ENCODE peak calls at places on chromosomes 5 and 9, in nine cellular contexts. G is heart left ventricle, A is body of pancreas, Z is IMR-90, C is stomach, E is thyroid gland, U is gastrocnemius medialis, X is HepG2, B is uterus. P is an unnamed sample.

GRCh38 chr9:33813712-33814641 is 3.0 kb upstream of the UBE2R2 start:
- DNase-seq in G (no peak), A (no peak), Z (peak), C (no peak), E (no peak), U (no peak), X (peak), B (no peak), P (peak)

GRCh38 chr5:76715484-76715733 is 517 bp upstream of the F2R start:
- DNase-seq in G (no peak), A (no peak), Z (no peak), C (no peak), E (no peak), U (no peak), X (no peak), B (no peak), P (no peak)

GRCh38 chr9:136899196-136899595 is 12.9 kb downstream of the TRAF2 start:
- DNase-seq in G (no peak), A (no peak), Z (no peak), C (peak), E (peak), U (no peak), X (no peak), B (no peak), P (no peak)

GRCh38 chr9:85743290-85744128 is 1.8 kb upstream of the AGTPBP1 start:
- DNase-seq in G (no peak), A (no peak), Z (peak), C (peak), E (no peak), U (no peak), X (peak), B (no peak), P (no peak)

GRCh38 chr9:113215142-113215541 is 5.9 kb downstream of the FKBP15 start:
- DNase-seq in G (no peak), A (no peak), Z (peak), C (no peak), E (no peak), U (no peak), X (peak), B (no peak), P (no peak)

GRCh38 chr5:125088522-125089105 is 342.2 kb upstream of the ZNF608 start:
- DNase-seq in G (no peak), A (no peak), Z (no peak), C (no peak), E (no peak), U (no peak), X (no peak), B (no peak), P (no peak)

GRCh38 chr9:99368341-99369326 is 146.6 kb downstream of the SEC61B start:
- DNase-seq in G (peak), A (peak), Z (peak), C (no peak), E (no peak), U (peak), X (no peak), B (peak), P (peak)

GRCh38 chr5:2019716-2020115 is 137.0 kb upstream of the IRX4 start:
- DNase-seq in G (no peak), A (no peak), Z (no peak), C (no peak), E (no peak), U (no peak), X (no peak), B (no peak), P (peak)

GRCh38 chr9:113587471-113588031 is 124.0 kb downstream of the RGS3 start:
- DNase-seq in G (peak), A (no peak), Z (peak), C (no peak), E (no peak), U (no peak), X (no peak), B (peak), P (no peak)

GRCh38 chr5:38556115-38556598 is 289 bp downstream of the LIFR start:
- DNase-seq in G (no peak), A (peak), Z (no peak), C (no peak), E (no peak), U (peak), X (no peak), B (no peak), P (no peak)

GRCh38 chr5:175700991-175701390 is 43.1 kb downstream of the HRH2 start:
- DNase-seq in G (no peak), A (no peak), Z (no peak), C (no peak), E (no peak), U (no peak), X (no peak), B (no peak), P (peak)

GRCh38 chr5:95817430-95817829 is 5.1 kb downstream of the GLRX start:
- DNase-seq in G (no peak), A (no peak), Z (peak), C (no peak), E (no peak), U (no peak), X (no peak), B (no peak), P (no peak)

GRCh38 chr5:118533166-118533565 is 455.2 kb downstream of the DTWD2 start:
- DNase-seq in G (no peak), A (no peak), Z (no peak), C (no peak), E (no peak), U (no peak), X (no peak), B (no peak), P (no peak)

GRCh38 chr5:88979244-88979643 is 96.3 kb upstream of the MEF2C start:
- DNase-seq in G (no peak), A (no peak), Z (peak), C (no peak), E (no peak), U (no peak), X (no peak), B (no peak), P (no peak)

GRCh38 chr5:130282044-130282443 is 377.8 kb downstream of the CHSY3 start:
- DNase-seq in G (no peak), A (no peak), Z (no peak), C (no peak), E (no peak), U (no peak), X (no peak), B (no peak), P (peak)

GRCh38 chr9:35661756-35662350 is 3.1 kb downstream of the ARHGEF39 start:
- DNase-seq in G (no peak), A (no peak), Z (no peak), C (no peak), E (no peak), U (no peak), X (peak), B (no peak), P (no peak)

GRCh38 chr5:179139111-179139935 is 79.2 kb downstream of the ZNF354C start:
- DNase-seq in G (no peak), A (no peak), Z (no peak), C (no peak), E (no peak), U (no peak), X (no peak), B (no peak), P (no peak)

GRCh38 chr5:140725799-140726471 is 25.7 kb downstream of the ZMAT2 start:
- DNase-seq in G (peak), A (peak), Z (peak), C (peak), E (peak), U (no peak), X (peak), B (peak), P (peak)

GRCh38 chr5:51382759-51383493 is at the start of gene ISL1:
- DNase-seq in G (no peak), A (peak), Z (peak), C (peak), E (peak), U (peak), X (no peak), B (no peak), P (no peak)

GRCh38 chr5:38616061-38616460 is 59.6 kb upstream of the LIFR start:
- DNase-seq in G (no peak), A (no peak), Z (no peak), C (no peak), E (no peak), U (no peak), X (no peak), B (no peak), P (no peak)

GRCh38 chr9:111994831-111995458 is 98.3 kb downstream of the UGCG start:
- DNase-seq in G (no peak), A (no peak), Z (no peak), C (no peak), E (no peak), U (no peak), X (no peak), B (no peak), P (no peak)

GRCh38 chr9:87792831-87793288 is 66.9 kb downstream of the CTSL start:
- DNase-seq in G (peak), A (peak), Z (peak), C (peak), E (no peak), U (peak), X (peak), B (peak), P (peak)

GRCh38 chr5:68343421-68343826 is 127.9 kb downstream of the PIK3R1 start:
- DNase-seq in G (peak), A (peak), Z (peak), C (peak), E (peak), U (peak), X (no peak), B (peak), P (no peak)

GRCh38 chr9:21856301-21857094 is 54.1 kb downstream of the MTAP start:
- DNase-seq in G (no peak), A (no peak), Z (peak), C (no peak), E (no peak), U (no peak), X (peak), B (no peak), P (no peak)

GRCh38 chr5:82165740-82166530 is 112.2 kb downstream of the RPS23 start:
- DNase-seq in G (peak), A (peak), Z (peak), C (peak), E (peak), U (peak), X (peak), B (peak), P (peak)

GRCh38 chr9:69121155-69122085 is 52.7 kb upstream of the TJP2 start:
- DNase-seq in G (peak), A (peak), Z (peak), C (peak), E (peak), U (no peak), X (peak), B (peak), P (peak)

GRCh38 chr9:16868706-16869105 is 1.8 kb downstream of the BNC2 start:
- DNase-seq in G (no peak), A (no peak), Z (peak), C (no peak), E (no peak), U (no peak), X (no peak), B (no peak), P (no peak)

GRCh38 chr5:94388773-94389514 is 229.5 kb downstream of the KIAA0825 start:
- DNase-seq in G (no peak), A (no peak), Z (no peak), C (no peak), E (no peak), U (no peak), X (no peak), B (no peak), P (no peak)

GRCh38 chr9:129823934-129824601 is at the start of gene TOR1A:
- DNase-seq in G (peak), A (peak), Z (peak), C (peak), E (peak), U (peak), X (peak), B (peak), P (peak)
- TF ChIP-seq POLR2A in G (no peak), A (peak), Z (peak), C (no peak), E (no peak), U (no peak), X (peak), B (peak), P (no peak)

GRCh38 chr5:142145106-142145900 is 36.7 kb downstream of the NDFIP1 start:
- DNase-seq in G (peak), A (peak), Z (peak), C (peak), E (peak), U (peak), X (peak), B (peak), P (peak)

GRCh38 chr5:142152383-142152730 is 43.8 kb downstream of the NDFIP1 start:
- DNase-seq in G (no peak), A (no peak), Z (peak), C (no peak), E (no peak), U (no peak), X (no peak), B (no peak), P (no peak)

GRCh38 chr5:142150431-142150830 is 41.9 kb downstream of the NDFIP1 start:
- DNase-seq in G (no peak), A (no peak), Z (no peak), C (no peak), E (no peak), U (no peak), X (no peak), B (no peak), P (no peak)

GRCh38 chr5:142151436-142152382 is 43.1 kb downstream of the NDFIP1 start:
- DNase-seq in G (peak), A (peak), Z (peak), C (peak), E (peak), U (no peak), X (peak), B (peak), P (peak)

DNA sequence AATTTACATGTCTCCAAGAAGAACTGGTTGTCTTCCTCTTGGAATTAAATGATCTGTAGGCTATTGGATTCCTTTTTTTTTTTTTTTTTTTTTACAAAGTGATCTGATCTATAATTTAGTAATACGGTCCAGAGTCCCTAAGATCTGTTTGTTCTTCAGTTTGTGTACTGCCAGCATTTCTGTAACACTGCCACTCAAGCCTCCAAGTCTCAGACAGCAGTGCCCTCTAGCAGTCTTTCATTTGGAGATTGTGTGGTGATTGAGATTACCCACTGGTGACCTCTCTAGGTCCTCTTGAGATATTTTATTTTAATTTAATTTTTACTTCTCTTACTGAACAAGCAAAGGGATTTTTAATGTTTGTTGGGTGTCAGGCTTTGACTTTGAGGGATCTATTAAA is 40.8 kb downstream of the NDFIP1 start:
- DNase-seq in G (no peak), A (no peak), Z (no peak), C (no peak), E (no peak), U (no peak), X (no peak), B (no peak), P (no peak)
- TF ChIP-seq CTCF in G (no peak), A (no peak), Z (no peak), C (no peak), E (no peak), U (no peak), X (no peak), B (no peak), P (no peak)

GRCh38 chr5:16464664-16465543 is 696 bp downstream of the ZNF622 start:
- DNase-seq in G (no peak), A (no peak), Z (no peak), C (no peak), E (no peak), U (no peak), X (no peak), B (no peak), P (no peak)
- TF ChIP-seq POLR2A in G (no peak), A (no peak), Z (no peak), C (no peak), E (no peak), U (no peak), X (no peak), B (no peak), P (no peak)

DNA sequence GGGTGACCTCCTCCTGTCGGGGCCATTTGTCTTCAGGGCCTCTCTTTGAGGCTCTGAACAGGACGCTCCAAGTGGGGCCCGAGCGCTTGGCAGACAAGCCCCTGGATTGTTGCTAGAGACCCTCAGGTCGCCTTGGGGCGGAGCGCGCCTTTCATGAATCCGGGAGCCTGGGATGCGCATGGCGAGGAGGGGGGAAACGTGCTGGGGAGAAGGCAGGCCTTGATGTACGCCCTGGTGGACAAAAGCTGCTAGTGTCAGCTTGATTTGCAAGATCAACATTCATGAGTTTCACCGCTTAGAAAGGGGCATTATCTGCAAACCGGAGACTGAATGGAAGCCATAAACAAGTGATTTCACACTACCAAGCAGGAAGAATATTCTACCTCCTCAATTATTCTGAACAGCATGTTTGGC is 226.3 kb downstream of the SMARCA2 start:
- DNase-seq in G (no peak), A (peak), Z (peak), C (no peak), E (peak), U (no peak), X (no peak), B (peak), P (no peak)
- TF ChIP-seq CTCF in G (peak), A (no peak), Z (peak), C (no peak), E (no peak), U (no peak), X (no peak), B (no peak), P (no peak)

DNA sequence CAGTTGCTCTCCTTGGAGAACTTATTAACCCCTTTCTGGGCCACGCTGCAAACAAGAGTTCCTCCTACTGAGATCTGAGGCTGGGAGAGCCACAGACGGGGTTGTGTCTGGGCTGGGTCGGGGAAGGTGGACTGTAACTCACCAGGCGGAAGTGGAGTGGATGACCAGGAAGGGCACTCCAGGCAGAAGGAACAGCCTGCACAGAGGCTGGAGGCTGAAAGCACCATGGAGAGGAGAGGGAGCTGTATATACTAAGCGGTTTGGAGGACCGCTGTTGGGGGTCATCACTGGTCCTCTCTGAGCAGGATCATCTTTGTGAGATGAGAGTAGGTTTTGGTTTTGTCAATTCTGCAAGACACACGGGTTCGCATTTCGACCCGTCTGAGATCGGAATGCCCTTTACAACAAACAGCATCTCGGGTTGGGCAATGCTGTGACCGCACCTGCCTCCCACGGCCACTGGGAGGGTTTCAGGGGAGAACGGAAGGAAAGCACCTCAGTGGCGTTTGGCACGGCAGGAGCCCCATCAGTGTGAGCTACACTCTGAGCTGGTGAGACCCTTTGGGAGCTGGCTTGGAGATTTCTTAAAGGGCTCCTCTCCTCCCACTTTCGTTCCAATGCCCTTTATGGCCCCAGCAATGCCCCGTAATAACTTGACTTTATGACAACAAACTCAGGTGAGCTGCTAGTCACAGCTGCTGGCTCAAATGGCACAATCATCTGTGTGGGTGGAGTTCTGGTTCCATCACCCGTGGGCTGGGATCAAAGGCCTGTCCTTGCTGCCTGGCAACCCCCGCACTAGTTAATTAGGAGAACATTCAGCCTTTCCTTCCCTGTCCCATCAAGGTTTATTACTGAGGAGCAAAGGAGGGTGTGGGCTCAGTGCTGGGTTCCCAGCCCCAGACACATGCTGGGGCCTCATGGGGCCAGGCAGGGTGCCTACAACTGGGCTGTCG is 18.7 kb upstream of the NEURL1B start:
- DNase-seq in G (no peak), A (no peak), Z (no peak), C (no peak), E (no peak), U (no peak), X (no peak), B (peak), P (no peak)
- TF ChIP-seq POLR2A in G (no peak), A (no peak), Z (no peak), C (no peak), E (no peak), U (no peak), X (no peak), B (no peak), P (no peak)

GRCh38 chr5:464843-465590 is 22.0 kb downstream of the EXOC3 start:
- DNase-seq in G (peak), A (peak), Z (no peak), C (no peak), E (no peak), U (peak), X (no peak), B (no peak), P (no peak)
- TF ChIP-seq CTCF in G (no peak), A (no peak), Z (no peak), C (no peak), E (no peak), U (no peak), X (no peak), B (no peak), P (no peak)

DNA sequence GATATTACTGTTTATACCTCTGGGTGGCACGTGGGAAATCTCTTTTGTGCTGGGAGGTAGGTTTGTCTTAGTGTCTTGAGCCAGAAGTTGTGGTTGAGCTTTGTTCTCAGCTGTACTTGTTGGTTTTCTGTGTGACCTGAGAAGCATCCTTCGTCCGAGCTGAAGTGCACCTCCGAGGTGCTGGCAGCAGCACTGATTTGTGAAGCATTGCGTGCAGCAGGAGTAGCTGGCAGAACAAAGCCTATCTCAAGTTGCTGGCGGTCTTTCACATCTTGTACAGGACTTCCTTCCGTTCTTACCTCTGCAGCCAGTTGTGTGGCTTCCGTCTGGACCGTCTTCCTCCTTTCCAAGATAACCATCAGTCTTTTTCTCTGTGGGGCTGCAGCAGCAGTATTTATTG is 4.3 kb downstream of the PRRC2B start:
- DNase-seq in G (no peak), A (no peak), Z (no peak), C (peak), E (peak), U (peak), X (no peak), B (no peak), P (no peak)
- TF ChIP-seq POLR2A in G (no peak), A (no peak), Z (no peak), C (no peak), E (no peak), U (peak), X (no peak), B (no peak), P (no peak)

GRCh38 chr5:142610176-142611001 is 75.5 kb downstream of the FGF1 start:
- DNase-seq in G (no peak), A (no peak), Z (no peak), C (no peak), E (no peak), U (no peak), X (no peak), B (no peak), P (peak)
- TF ChIP-seq CTCF in G (no peak), A (no peak), Z (no peak), C (no peak), E (no peak), U (no peak), X (no peak), B (no peak), P (no peak)